ENCODE peak calls at places on chromosomes 12 and 14, in six cellular contexts. H is K562, G is HepG2, R is GM12891, L is H1, W is GM12878. Z is an unnamed sample.

GRCh38 chr12:117564885-117565284 is 203.5 kb upstream of the NOS1 start:
- DNase-seq in G (no peak), R (no peak), L (no peak), W (no peak), H (no peak), Z (no peak)

GRCh38 chr12:10031771-10032175 is 1.3 kb downstream of the CLEC9A start:
- DNase-seq in H (no peak), R (no peak), W (no peak), G (no peak), L (peak), Z (no peak)

GRCh38 chr14:34051966-34052657 is 101.2 kb upstream of the EGLN3 start:
- DNase-seq in W (peak), G (peak), H (no peak), R (no peak), L (no peak), Z (no peak)

GRCh38 chr12:75781532-75782046 is 250.0 kb downstream of the PHLDA1 start:
- DNase-seq in W (no peak), H (peak), R (no peak), L (no peak), G (no peak), Z (no peak)

GRCh38 chr12:125272252-125272980 is 207.2 kb downstream of the AACS start:
- DNase-seq in W (no peak), R (no peak), H (no peak), G (no peak), L (no peak), Z (no peak)

GRCh38 chr14:57412341-57412740 is 22.0 kb downstream of the NAA30 start:
- DNase-seq in G (no peak), R (no peak), H (no peak), L (no peak), W (no peak), Z (no peak)

GRCh38 chr14:64671591-64671990 is 32.6 kb upstream of the PLEKHG3 start:
- DNase-seq in W (no peak), L (no peak), R (no peak), H (peak), G (peak), Z (no peak)

GRCh38 chr12:14396071-14396470 is 30.6 kb downstream of the ATF7IP start:
- DNase-seq in W (peak), H (no peak), G (no peak), R (no peak), L (no peak), Z (no peak)

GRCh38 chr14:104239866-104240301 is 101.5 kb downstream of the KIF26A start:
- DNase-seq in G (no peak), H (no peak), W (no peak), R (no peak), L (no peak), Z (no peak)

GRCh38 chr12:64269161-64269560 is 47.1 kb upstream of the KICS2 start:
- DNase-seq in G (no peak), H (no peak), R (no peak), L (no peak), W (no peak), Z (no peak)

GRCh38 chr12:29649722-29650121 is 134.0 kb downstream of the TMTC1 start:
- DNase-seq in G (no peak), W (no peak), R (no peak), L (no peak), H (no peak), Z (no peak)

GRCh38 chr12:23049180-23049579 is 424.2 kb downstream of the ETNK1 start:
- DNase-seq in L (no peak), H (no peak), G (no peak), W (no peak), R (no peak), Z (no peak)

GRCh38 chr12:47231456-47231855 is 151.7 kb upstream of the AMIGO2 start:
- DNase-seq in H (no peak), R (no peak), W (no peak), L (no peak), G (no peak), Z (no peak)

GRCh38 chr12:130162267-130162666 is at the start of gene FZD10:
- DNase-seq in G (no peak), W (no peak), L (no peak), R (no peak), H (no peak), Z (no peak)

GRCh38 chr14:24231263-24232120 is 675 bp downstream of the NEDD8 start:
- DNase-seq in G (peak), H (peak), L (no peak), W (no peak), R (no peak), Z (no peak)

GRCh38 chr14:55688566-55688965 is 108.6 kb downstream of the KTN1 start:
- DNase-seq in R (no peak), W (no peak), L (no peak), H (no peak), G (no peak), Z (no peak)

GRCh38 chr14:32934891-32935633 is 3.6 kb upstream of the NPAS3 start:
- DNase-seq in W (no peak), H (no peak), G (no peak), L (no peak), R (no peak), Z (no peak)

GRCh38 chr12:1819050-1819449 is 1.3 kb upstream of the LRTM2 start:
- DNase-seq in G (no peak), H (no peak), L (no peak), W (no peak), R (no peak), Z (no peak)

GRCh38 chr14:82385043-82385442 is 851.4 kb upstream of the SEL1L start:
- DNase-seq in W (no peak), R (no peak), G (no peak), L (no peak), H (no peak), Z (no peak)

GRCh38 chr12:1920436-1920835 is 2.0 kb upstream of the CACNA2D4 start:
- DNase-seq in G (no peak), H (no peak), R (no peak), L (no peak), W (no peak), Z (no peak)

GRCh38 chr14:24037658-24038037 is 14.2 kb upstream of the CARMIL3 start:
- DNase-seq in R (no peak), L (no peak), H (no peak), G (no peak), W (no peak), Z (no peak)

DNA sequence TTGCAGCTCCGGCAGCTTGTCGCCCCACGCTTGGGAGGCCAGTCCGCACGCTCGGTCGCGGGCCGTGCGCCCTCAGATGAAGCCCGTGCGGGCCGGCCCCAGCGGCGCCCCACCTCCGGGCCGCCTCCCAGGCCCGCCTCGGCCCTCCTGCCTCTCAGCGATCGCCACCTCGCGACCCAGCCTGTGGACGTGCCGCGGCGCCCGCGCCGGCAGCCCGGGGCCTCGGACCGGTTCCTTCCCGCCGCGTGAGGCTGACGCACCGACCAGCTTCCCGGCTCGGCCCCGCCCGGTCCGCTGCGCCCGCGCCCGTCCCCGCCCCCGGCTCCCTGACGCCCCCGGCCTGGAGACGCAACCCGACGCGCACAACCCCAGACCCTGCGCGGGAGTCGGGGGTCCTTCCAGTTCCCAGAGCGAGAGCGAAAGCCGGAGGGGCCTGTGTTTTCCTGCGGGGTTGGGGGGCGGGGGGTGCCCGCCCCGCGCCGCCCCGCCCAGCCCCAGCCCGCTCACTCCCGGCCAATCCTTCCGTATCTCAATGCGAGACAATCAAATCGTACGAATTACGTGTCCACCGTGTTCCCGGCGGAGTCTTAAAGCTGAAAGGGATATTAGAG is at the start of gene ERO1A:
- DNase-seq in G (peak), R (peak), L (no peak), H (peak), W (no peak), Z (peak)
- TF ChIP-seq POLR2A in G (peak), R (no peak), L (peak), H (no peak), W (peak), Z (peak)

DNA sequence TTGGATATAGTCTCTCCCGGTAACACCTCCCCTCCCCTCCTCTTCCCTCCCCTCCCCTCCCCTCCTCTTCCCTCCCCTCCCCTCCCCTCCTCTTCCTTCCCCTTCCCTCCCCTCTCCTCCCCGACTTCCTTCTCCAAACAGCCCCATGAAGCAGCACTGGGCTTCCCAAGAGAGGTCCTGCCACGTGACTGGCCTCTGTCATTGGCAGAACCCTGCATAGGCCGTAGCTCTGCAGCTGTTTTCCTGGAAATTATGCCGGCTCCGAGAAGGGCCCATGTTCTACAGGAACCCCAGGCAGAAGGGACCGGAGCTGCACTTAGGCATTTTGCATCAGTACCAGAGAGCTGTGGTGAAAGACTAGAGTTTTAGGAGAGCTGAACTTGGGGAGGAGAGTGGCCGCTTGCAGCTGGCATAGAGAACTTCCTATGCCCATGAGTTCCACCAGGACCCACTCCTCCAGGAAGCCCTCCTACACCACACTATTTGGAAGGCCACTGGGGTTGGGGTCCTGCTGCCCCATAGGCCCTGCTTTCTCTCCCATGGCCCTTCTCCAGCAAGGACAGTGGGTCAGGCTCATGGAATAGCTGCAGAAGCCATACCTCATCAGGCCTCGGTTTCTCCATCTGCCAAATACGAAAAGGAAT is 5.1 kb upstream of the TNFAIP2 start:
- DNase-seq in W (no peak), R (no peak), L (no peak), H (peak), G (no peak), Z (no peak)
- TF ChIP-seq TAF1 in W (no peak), R (no peak), L (no peak), H (no peak), G (no peak), Z (no peak)

GRCh38 chr12:6343518-6343917 is 1.6 kb upstream of the TNFRSF1A start:
- DNase-seq in G (no peak), W (no peak), H (peak), L (no peak), R (no peak), Z (no peak)

GRCh38 chr12:6340745-6341438 is 984 bp downstream of the TNFRSF1A start:
- DNase-seq in G (no peak), W (no peak), R (no peak), L (no peak), H (no peak), Z (no peak)

GRCh38 chr12:6342140-6342889 is 439 bp upstream of the TNFRSF1A start:
- DNase-seq in H (no peak), G (no peak), R (no peak), W (no peak), L (no peak), Z (no peak)

GRCh38 chr12:6338955-6339761 is 2.7 kb downstream of the TNFRSF1A start:
- DNase-seq in W (no peak), L (no peak), G (no peak), H (no peak), R (no peak), Z (no peak)

DNA sequence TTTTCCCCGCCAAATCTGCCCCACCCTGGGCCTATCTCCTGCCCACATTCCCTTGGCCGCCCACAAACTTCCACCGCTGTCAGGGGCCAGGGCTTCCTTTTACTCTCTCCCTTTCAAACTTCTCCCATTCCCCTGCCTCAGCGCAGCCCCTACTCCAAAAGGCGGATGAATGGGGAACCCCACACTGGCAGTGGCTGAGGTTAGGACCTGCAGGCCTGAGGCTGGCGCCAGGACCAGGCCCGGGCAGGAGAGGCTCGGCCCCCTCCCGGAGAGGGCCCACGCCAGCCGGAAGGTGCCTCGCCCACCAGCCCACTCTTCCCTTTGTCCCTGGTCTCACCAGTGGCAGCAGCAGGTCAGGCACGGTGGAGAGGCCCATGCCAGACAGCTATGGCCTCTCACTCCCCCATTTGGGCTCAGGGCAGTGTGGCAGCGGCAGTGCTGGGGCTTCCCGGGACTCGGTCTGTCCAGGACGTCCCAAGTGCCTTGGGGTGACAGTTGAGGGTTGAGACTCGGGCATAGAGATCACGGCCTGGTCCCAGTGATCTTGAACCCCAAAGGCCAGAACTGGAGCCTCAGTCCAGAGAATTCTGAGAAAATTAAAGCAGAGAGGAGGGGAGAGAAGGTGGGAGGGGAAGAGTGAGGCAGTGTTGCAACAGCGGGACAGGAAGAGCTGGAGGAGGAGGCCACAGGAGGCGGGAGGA is at the start of gene TNFRSF1A:
- DNase-seq in H (peak), L (no peak), W (no peak), R (no peak), G (peak), Z (no peak)
- TF ChIP-seq POLR2AphosphoS5 in H (no peak), L (peak), W (no peak), R (no peak), G (peak), Z (no peak)

DNA sequence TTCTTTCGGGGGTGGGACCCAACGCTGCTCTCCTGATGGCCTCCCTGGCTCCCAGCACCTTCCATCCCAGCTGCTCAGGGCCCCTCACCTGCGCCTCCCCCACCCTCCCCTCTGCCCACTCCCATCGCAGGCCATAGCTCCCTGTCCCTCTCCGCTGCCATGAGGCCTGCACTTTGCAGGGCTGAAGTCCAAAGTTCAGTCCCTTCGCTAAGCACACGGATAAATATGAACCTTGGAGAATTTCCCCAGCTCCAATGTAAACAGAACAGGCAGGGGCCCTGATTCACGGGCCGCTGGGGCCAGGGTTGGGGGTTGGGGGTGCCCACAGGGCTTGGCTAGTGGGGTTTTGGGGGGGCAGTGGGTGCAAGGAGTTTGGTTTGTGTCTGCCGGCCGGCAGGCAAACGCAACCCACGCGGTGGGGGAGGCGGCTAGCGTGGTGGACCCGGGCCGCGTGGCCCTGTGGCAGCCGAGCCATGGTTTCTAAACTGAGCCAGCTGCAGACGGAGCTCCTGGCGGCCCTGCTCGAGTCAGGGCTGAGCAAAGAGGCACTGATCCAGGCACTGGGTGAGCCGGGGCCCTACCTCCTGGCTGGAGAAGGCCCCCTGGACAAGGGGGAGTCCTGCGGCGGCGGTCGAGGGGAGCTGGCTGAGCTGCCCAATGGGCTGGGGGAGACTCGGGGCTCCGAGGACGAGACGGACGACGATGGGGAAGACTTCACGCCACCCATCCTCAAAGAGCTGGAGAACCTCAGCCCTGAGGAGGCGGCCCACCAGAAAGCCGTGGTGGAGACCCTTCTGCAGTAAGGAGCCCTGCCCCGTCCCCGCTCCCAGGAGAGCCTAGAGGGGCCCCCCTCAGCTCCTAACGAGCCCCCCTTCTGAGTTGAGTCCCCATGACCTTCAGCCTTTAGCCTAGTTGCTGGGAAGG is at the start of gene HNF1A:
- DNase-seq in R (no peak), H (no peak), W (no peak), L (no peak), G (peak), Z (no peak)
- TF ChIP-seq POLR2A in R (no peak), H (no peak), W (no peak), L (no peak), G (peak), Z (no peak)

DNA sequence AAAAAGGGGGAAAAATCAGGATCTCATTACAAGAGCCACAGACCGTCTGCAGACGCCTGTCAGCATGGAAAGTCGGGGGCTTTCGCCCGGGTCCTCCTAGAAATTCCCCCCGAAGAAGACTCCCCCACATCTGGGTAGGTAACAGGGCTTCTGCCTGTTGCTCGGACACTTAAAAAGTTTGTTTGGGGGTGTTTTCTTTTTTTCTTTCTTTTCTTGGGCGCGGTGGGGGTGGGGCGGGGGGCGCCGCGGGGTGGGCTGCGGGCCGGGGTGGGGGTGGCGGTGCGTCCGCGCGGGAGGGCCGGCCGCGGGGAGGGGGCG is 356 bp downstream of the ELK3 start:
- DNase-seq in R (no peak), W (no peak), H (no peak), G (no peak), L (no peak), Z (no peak)
- TF ChIP-seq TAF1 in R (no peak), W (no peak), H (no peak), G (no peak), L (no peak), Z (no peak)

DNA sequence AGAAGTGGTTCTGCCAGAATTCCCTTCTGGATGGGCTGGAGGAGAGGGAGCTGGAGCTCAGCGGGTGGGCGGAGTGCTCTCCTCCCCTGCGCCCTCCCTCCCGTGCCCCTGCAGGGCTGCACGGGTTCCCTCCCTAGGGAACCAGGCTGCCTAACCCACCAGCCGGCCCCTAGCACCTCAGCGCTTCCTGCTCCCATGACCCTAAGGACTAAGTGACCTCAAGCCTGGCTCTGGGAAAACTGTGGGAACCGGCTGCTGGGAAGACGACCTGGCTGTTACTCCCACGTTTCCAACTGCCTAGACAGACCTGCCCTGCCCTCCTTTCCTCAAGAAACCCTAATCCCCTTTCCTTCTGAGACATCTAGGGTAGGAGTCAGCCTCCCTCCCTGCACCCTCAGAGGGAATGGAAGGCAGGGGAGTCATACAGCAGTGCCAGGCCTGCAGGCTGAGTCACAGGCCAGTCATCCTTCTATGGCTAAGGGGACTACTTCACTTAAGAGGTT is 31.5 kb downstream of the SLC6A12 start:
- DNase-seq in G (no peak), W (no peak), H (no peak), R (no peak), L (no peak), Z (no peak)
- TF ChIP-seq POLR2AphosphoS5 in G (no peak), W (no peak), H (no peak), R (no peak), L (no peak), Z (no peak)

GRCh38 chr12:51822261-51822616 is 26.3 kb downstream of the FIGNL2 start:
- DNase-seq in G (no peak), W (no peak), R (no peak), L (no peak), H (no peak), Z (no peak)

GRCh38 chr12:51822956-51823355 is 25.6 kb downstream of the FIGNL2 start:
- DNase-seq in H (no peak), L (no peak), W (no peak), R (no peak), G (no peak), Z (no peak)

GRCh38 chr12:51821423-51822260 is 26.9 kb downstream of the FIGNL2 start:
- DNase-seq in G (no peak), L (no peak), W (no peak), H (no peak), R (no peak), Z (no peak)

GRCh38 chr12:51819851-51820720 is 28.4 kb downstream of the FIGNL2 start:
- DNase-seq in G (no peak), R (peak), H (no peak), L (no peak), W (no peak), Z (no peak)

DNA sequence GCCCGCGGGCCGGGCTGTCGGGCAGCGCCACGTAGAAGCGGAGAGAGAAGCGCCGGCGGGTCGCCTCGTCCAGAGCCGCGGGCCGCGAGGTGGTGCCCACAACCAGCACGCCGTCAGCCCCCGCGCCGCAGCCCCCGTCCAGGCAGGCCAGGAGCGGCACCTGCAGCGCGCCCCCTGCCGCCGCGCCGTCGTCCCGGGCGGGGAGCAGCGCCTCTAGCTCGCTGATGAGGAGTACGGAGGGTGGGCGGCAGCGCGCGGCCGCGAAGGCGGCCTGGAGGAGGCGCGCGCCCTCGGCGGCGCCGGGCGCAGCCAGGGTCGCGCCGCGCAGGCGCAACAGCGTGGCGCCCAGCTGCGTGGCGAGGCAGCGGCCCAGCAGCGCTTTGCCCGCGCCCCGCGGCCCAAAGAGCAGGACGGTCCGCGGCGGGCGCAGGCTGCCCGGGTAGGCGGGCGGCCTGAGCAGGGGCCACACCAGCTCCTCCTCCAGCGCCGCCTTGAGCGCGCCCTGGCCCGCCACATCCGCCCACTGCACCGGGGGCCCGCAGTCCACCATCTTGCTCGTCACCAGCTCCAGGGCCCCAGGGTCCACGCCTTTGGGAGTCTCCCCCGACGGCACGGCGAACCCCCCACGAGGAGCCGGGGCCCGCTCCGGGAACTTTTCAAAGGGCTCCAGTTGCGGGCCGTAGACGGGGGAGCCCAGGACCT is 27.6 kb downstream of the FIGNL2 start:
- DNase-seq in H (peak), L (no peak), R (peak), W (no peak), G (no peak), Z (no peak)
- TF ChIP-seq POLR2A in H (no peak), L (peak), R (no peak), W (peak), G (no peak), Z (no peak)